ENCODE peak calls at places on chromosome 3, in four cellular contexts. P is HCT116, D is HepG2, U is K562. X is an unnamed sample.

GRCh38 chr3:151827816-151828215 is 13.9 kb downstream of the AADAC start:
- DNase-seq in U (no peak), P (no peak), D (no peak), X (no peak)

GRCh38 chr3:64332461-64333350 is 107.4 kb upstream of the PRICKLE2 start:
- DNase-seq in D (no peak), P (no peak), U (no peak), X (no peak)

GRCh38 chr3:131794766-131795381 is 239.9 kb downstream of the CPNE4 start:
- DNase-seq in D (peak; percentile 24), P (peak; percentile 39), U (peak; percentile 47), X (peak; percentile 39)

GRCh38 chr3:149879872-149880271 is 66.9 kb downstream of the RNF13 start:
- DNase-seq in P (peak; percentile 24), D (peak; percentile 24), U (peak; percentile 55), X (peak; percentile 41)

GRCh38 chr3:46717447-46718231 is at the start of gene PRSS50:
- DNase-seq in U (peak; percentile 62), D (no peak), P (no peak), X (no peak)

GRCh38 chr3:195583831-195584542 is at the start of gene APOD:
- DNase-seq in U (peak; percentile 65), P (no peak), D (no peak), X (no peak)

GRCh38 chr3:69541059-69541471 is 155.2 kb upstream of the FRMD4B start:
- DNase-seq in D (no peak), U (no peak), P (no peak), X (no peak)

GRCh38 chr3:94515983-94516382 is 453.1 kb downstream of the NSUN3 start:
- DNase-seq in U (no peak), D (no peak), P (no peak), X (no peak)

GRCh38 chr3:99845335-99845734 is 27.7 kb downstream of the CMSS1 start:
- DNase-seq in D (no peak), U (no peak), P (no peak), X (no peak)

GRCh38 chr3:129031476-129032215 is 28.9 kb upstream of the GP9 start:
- DNase-seq in P (no peak), D (no peak), U (no peak), X (no peak)

GRCh38 chr3:46349484-46350261 is 4.2 kb upstream of the CCR2 start:
- DNase-seq in D (no peak), U (no peak), P (no peak), X (no peak)

DNA sequence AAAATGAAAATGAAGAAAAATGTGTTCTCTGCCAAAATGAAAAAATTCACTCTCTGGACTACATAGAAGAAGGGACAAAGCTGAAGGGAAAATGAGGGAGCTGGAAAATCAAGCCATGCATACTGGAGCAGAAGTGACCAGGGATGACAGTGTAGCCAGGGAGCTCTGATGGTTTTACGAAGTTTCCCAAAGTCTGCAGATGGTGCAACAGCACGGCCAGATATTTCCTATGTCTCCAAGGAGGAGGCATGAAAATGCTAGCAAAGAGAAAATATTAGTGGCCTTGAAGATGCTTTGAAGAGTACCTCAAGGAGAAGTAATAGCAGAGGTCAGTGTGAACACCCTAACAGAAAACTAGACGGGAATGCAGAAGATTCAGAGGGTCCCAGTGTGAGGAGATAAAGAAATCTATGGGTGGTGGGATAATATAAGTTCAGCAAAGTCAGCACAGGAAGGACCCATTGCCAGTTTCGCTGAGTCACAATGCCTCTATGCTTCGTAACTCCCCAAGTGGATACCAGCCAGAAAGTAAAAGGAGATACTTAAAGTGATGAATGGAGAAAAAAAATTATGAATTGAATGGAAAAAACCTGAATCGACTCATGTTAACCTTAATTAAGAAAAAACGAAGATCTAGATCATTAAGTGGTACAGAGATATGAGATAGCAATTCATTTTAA is 39.1 kb upstream of the POMGNT2 start:
- DNase-seq in D (no peak), U (peak; percentile 39), P (no peak), X (no peak)
- TF ChIP-seq TCF7L2 in D (no peak), U (no peak), P (no peak), X (no peak)

DNA sequence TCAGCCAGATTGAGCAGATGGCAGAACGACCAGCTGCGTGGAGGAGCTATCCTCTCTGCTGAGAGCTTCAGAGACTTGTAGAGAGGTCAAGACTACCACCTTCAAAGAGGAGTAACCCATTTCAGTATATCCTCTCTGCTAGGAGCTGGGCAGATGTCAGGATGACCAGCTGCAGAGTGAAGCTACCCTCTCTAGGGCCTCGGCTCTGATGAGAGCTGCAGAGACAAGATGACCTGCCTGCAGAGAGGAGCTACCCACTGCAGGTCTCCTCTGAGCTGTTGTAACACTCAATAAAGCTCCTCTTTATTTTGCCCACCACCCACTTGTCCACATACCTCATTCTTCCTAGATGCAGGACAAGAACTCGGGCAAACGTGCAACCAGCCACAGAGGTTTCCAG is 1522.7 kb downstream of the OTOL1 start:
- DNase-seq in U (no peak), P (no peak), D (no peak), X (no peak)
- H3K36me3 ChIP-seq in U (no peaks in the 10 kb centered on the region), P (no peaks in the 10 kb centered on the region), D (no peaks in the 10 kb centered on the region), X (no peaks in the 10 kb centered on the region)

GRCh38 chr3:72639736-72640135 is 208.5 kb downstream of the SHQ1 start:
- DNase-seq in U (no peak), P (no peak), D (no peak), X (no peak)
- TF ChIP-seq TCF7L2 in U (no peak), P (no peak), D (no peak), X (no peak)

DNA sequence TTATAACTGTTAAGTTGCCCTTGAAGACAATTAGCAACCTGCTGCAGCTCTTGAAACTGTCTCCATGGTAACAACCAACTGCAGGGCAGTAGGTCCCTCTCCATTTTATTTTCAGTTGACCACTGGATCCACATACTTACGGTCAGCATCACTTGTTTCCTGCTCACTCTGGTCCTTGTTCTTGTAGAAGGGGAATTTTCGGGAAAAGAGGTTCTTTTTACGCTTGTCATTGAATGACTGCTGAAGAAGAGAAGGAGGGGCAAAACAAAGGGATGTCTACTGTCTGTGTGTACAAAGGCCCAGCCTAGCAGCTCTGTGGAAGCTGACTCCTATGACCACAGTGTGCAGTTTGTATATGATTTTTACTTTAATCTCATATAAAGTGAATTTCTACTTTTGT is 46.8 kb upstream of the MELTF start:
- DNase-seq in U (no peak), D (no peak), P (no peak), X (no peak)
- H3K36me3 ChIP-seq in U (peaks cover 26% of the 10 kb centered on the region), D (peaks cover 51% of the 10 kb centered on the region), P (peaks cover 5% of the 10 kb centered on the region), X (peaks cover 9% of the 10 kb centered on the region)

GRCh38 chr3:144003051-144003450 is 31.4 kb downstream of the DIPK2A start:
- DNase-seq in P (no peak), U (no peak), D (no peak), X (no peak)

DNA sequence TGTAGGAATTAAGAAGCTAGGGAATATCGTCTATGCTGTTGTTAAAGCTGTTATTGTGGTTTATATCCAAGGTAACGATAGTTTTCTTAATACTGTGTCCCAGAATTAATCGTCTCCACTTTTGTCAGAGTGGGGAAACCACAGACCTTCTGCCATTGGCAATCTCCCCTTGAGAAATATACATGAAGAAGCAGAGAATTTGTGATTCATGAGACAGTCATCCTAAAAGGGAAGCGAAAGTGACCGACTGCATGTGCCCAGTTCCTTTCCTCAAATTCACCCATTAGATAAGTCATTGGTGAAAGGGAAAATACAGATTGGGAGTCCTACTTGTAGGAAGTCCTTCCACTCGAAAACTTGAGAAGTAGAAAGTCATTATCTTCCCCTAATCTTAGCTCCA is 26.6 kb downstream of the DIPK2A start:
- DNase-seq in U (no peak), D (no peak), P (no peak), X (no peak)
- TF ChIP-seq TCF7L2 in U (no peak), D (no peak), P (no peak), X (no peak)

DNA sequence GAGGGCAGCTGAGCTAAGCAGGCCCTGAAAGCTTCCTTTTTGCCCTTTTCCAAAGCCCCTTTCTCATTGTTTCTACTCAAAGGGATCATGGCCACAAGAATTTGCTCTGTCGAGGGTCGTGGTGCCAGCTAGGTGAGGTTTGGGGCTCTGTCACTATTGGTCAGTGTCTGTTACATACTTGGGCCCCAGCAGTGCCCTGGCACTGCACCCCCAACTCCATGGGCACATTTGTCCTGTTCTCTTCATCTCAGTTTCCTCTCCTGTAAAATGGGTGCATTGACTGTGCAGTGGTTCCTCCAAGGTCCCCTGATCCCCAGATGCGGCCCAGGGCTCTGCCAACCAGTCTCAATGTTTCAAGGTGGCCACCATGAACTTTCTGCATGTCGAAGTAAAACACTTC is 62.1 kb downstream of the SLC6A6 start:
- DNase-seq in U (no peak), D (no peak), P (no peak), X (no peak)
- H3K36me3 ChIP-seq in U (peaks cover 99% of the 10 kb centered on the region), D (peaks cover 43% of the 10 kb centered on the region), P (peaks cover 19% of the 10 kb centered on the region), X (no peaks in the 10 kb centered on the region)

DNA sequence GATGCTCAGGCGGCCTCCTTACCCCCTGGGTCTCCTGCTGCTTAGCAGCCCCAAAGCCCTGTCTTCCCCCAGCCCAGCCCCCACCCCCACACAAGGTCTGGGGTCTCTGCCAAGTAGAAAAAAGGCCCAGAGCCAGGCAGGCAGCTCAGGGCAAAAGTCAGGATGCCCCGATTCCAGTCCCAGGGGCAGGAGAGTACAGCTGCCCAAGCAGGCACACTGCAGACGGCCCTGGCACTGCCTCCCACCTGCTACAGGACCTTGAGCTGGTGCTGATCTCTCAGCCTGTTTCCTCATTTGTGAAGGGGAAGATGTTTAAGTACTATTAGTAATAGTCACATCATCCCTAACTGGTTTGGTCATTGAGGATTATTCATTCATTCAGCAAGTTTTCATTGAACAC is 12.6 kb downstream of the TMEM43 start:
- DNase-seq in U (no peak), P (no peak), D (no peak), X (no peak)
- TF ChIP-seq TCF7L2 in U (no peak), P (no peak), D (no peak), X (no peak)

X was measured in Panc1.